ENCODE peak calls at places on chromosome 13, in five cellular contexts. Q is neural progenitor cell, A is right lobe of liver, L is mucosa of descending colon, Y is foreskin fibroblast. J is an unnamed sample.

GRCh38 chr13:113533441-113533840 is 42.9 kb upstream of the DCUN1D2 start:
- DNase-seq in Q (no peak), A (no peak), L (no peak), Y (no peak), J (no peak)

GRCh38 chr13:38421590-38422560 is 72.2 kb downstream of the UFM1 start:
- DNase-seq in Q (no peak), A (no peak), L (no peak), Y (no peak), J (no peak)

GRCh38 chr13:48066310-48066989 is 28.5 kb downstream of the MED4 start:
- DNase-seq in Q (no peak), A (no peak), L (no peak), Y (peak), J (peak)

GRCh38 chr13:58238972-58239773 is 607.6 kb downstream of the PCDH17 start:
- DNase-seq in Q (no peak), A (no peak), L (no peak), Y (no peak), J (no peak)

GRCh38 chr13:41098761-41099160 is 33.8 kb downstream of the KBTBD6 start:
- DNase-seq in Q (no peak), A (no peak), L (no peak), Y (no peak), J (no peak)

GRCh38 chr13:59946924-59947323 is 216.8 kb downstream of the DIAPH3 start:
- DNase-seq in Q (no peak), A (no peak), L (no peak), Y (peak), J (no peak)

GRCh38 chr13:33129886-33130285 is 113.7 kb downstream of the KL start:
- DNase-seq in Q (no peak), A (no peak), L (no peak), Y (no peak), J (no peak)

GRCh38 chr13:69970521-69970920 is 137.1 kb upstream of the ATXN8OS start:
- DNase-seq in Q (no peak), A (no peak), L (no peak), Y (no peak), J (no peak)

GRCh38 chr13:47680752-47681151 is 320.3 kb downstream of the SUCLA2 start:
- DNase-seq in Q (no peak), A (no peak), L (no peak), Y (peak), J (peak)

GRCh38 chr13:28136916-28137315 is 1.4 kb upstream of the PAN3 start:
- DNase-seq in Q (no peak), A (no peak), L (no peak), Y (no peak), J (peak)
- H3K4me3 ChIP-seq in Q (peak), A (peak), L (no peak), Y (peak), J (peak)

DNA sequence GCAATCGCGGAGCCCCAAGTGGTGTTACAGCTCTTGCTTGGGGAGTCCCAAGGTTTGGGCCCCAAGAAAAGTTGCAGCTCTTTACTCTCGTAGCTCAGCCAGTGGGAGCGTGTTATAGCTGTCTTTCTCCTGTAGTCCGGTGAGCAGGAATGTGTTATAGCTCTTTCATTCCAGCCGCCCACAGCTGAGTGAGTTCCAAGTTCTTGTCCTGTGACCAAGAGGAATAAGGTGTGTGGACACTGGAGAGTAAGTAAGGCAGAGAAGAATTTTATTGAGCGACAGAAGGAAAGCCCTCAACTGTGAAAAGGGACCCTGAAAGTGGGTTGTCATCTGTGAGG is 1226.8 kb downstream of the SLITRK1 start:
- DNase-seq in Q (no peak), A (no peak), L (no peak), Y (no peak), J (no peak)
- H3K4me3 ChIP-seq in Q (no peak), A (no peak), L (no peak), Y (no peak), J (no peak)

DNA sequence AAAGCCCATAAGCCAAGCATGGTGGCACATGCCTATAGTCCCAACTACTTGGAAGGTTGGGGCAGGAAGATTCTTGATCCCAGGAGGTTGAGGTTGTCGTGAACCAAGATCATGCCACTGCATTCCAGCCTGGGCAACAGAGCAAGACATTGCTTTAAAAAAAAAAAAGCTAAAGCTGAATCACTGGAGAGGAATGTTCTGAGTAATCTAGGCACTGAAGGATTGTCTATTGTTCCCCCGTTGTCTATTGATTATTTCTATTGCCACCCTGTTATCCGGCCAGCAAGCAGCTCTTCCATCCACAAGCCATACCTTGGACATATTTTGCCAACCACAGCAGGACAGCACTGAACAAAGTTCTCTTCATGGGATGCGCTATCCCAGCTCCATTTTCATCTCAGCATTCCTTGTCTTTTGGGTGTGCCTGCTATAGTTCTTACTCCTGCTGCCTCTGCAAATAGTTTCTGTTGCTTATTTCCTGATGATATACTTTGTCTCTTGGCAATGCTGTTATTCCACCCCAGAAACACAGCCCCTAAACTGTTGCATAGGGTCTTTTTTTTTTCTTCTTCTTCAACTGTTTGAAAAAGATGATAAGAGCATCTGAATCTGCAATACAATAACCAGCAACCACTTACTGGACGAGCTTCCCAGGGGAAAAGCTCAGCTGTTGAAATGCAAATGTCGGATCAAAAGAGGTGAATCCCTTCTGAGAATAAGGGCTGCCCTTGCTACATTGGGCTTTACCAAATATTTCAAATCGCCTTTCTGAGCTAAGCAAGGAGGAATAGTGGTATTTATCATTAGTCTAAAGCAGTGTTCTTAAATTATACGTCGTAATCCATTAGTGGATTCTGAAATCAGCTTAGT is 22.2 kb upstream of the SIAH3 start:
- DNase-seq in Q (peak), A (no peak), L (no peak), Y (no peak), J (peak)
- H3K4me3 ChIP-seq in Q (no peak), A (no peak), L (no peak), Y (no peak), J (no peak)

GRCh38 chr13:102702965-102703720 is 8.3 kb upstream of the METTL21C start:
- DNase-seq in Q (no peak), A (no peak), L (no peak), Y (no peak), J (peak)
- H3K4me3 ChIP-seq in Q (no peak), A (no peak), L (no peak), Y (no peak), J (no peak)

GRCh38 chr13:27354379-27354778 is 70.0 kb upstream of the GTF3A start:
- DNase-seq in Q (no peak), A (no peak), L (no peak), Y (peak), J (peak)

GRCh38 chr13:27355894-27356293 is 68.5 kb upstream of the GTF3A start:
- DNase-seq in Q (peak), A (no peak), L (no peak), Y (no peak), J (no peak)

GRCh38 chr13:27352698-27353097 is 71.7 kb upstream of the GTF3A start:
- DNase-seq in Q (no peak), A (no peak), L (no peak), Y (no peak), J (no peak)

GRCh38 chr13:27353166-27353583 is 71.2 kb upstream of the GTF3A start:
- DNase-seq in Q (no peak), A (no peak), L (no peak), Y (no peak), J (peak)

GRCh38 chr13:27353653-27354052 is 70.8 kb upstream of the GTF3A start:
- DNase-seq in Q (no peak), A (no peak), L (no peak), Y (no peak), J (no peak)
- H3K4me3 ChIP-seq in Q (no peak), A (no peak), L (no peak), Y (no peak), J (no peak)

GRCh38 chr13:24625870-24626419 is 54.3 kb upstream of the ATP12A start:
- DNase-seq in Q (no peak), A (no peak), L (no peak), Y (no peak), J (no peak)
- H3K4me3 ChIP-seq in Q (no peak), A (no peak), L (no peak), Y (no peak), J (no peak)

GRCh38 chr13:75482820-75483079 is 781 bp upstream of the TBC1D4 start:
- DNase-seq in Q (no peak), A (no peak), L (no peak), Y (no peak), J (no peak)
- H3K4me3 ChIP-seq in Q (peak), A (peak), L (peak), Y (peak), J (peak)

GRCh38 chr13:99339230-99339721 is 32.1 kb upstream of the GPR183 start:
- DNase-seq in Q (no peak), A (no peak), L (no peak), Y (no peak), J (no peak)

GRCh38 chr13:99342723-99343315 is 35.6 kb upstream of the GPR183 start:
- DNase-seq in Q (no peak), A (no peak), L (no peak), Y (no peak), J (no peak)

GRCh38 chr13:99340638-99341037 is 33.4 kb upstream of the GPR183 start:
- DNase-seq in Q (no peak), A (no peak), L (no peak), Y (no peak), J (no peak)

GRCh38 chr13:99341969-99342722 is 34.9 kb upstream of the GPR183 start:
- DNase-seq in Q (no peak), A (no peak), L (no peak), Y (no peak), J (no peak)

GRCh38 chr13:99339736-99340392 is 32.7 kb upstream of the GPR183 start:
- DNase-seq in Q (no peak), A (no peak), L (no peak), Y (no peak), J (peak)
- H3K4me3 ChIP-seq in Q (no peak), A (no peak), L (no peak), Y (no peak), J (no peak)

GRCh38 chr13:80965097-80965496 is 624.2 kb upstream of the SPRY2 start:
- DNase-seq in Q (no peak), A (no peak), L (no peak), Y (no peak), J (no peak)
- H3K4me3 ChIP-seq in Q (no peak), A (no peak), L (no peak), Y (no peak), J (no peak)

J was measured in fibroblast of the aortic adventitia.